ENCODE peak calls at places on chromosomes 12 and 14, in five cellular contexts. K is HepG2, M is GM12878, N is K562, Z is IMR-90. V is an unnamed sample.

GRCh38 chr12:25051171-25051570 is 102.3 kb upstream of the BCAT1 start:
- ATAC-seq in K (no peak), M (no peak), N (no peak), Z (no peak), V (no peak)

GRCh38 chr12:5088586-5089264 is 45.0 kb downstream of the KCNA5 start:
- ATAC-seq in K (no peak), M (no peak), N (no peak), Z (peak), V (no peak)

GRCh38 chr12:104057771-104058197 is 6.5 kb upstream of the HCFC2 start:
- ATAC-seq in K (peak), M (peak), N (peak), Z (peak), V (no peak)

GRCh38 chr12:30942936-30943335 is 16.4 kb downstream of the TSPAN11 start:
- ATAC-seq in K (no peak), M (no peak), N (no peak), Z (no peak), V (no peak)

GRCh38 chr14:104927432-104927816 is 2.7 kb downstream of the PLD4 start:
- ATAC-seq in K (no peak), M (no peak), N (peak), Z (no peak), V (no peak)

GRCh38 chr14:63438065-63438757 is 105.0 kb downstream of the PPP2R5E start:
- ATAC-seq in K (peak), M (peak), N (peak), Z (peak), V (peak)

GRCh38 chr12:102498471-102498870 is 18.1 kb upstream of the IGF1 start:
- ATAC-seq in K (no peak), M (peak), N (no peak), Z (no peak), V (no peak)

GRCh38 chr12:56338643-56339422 is at the start of gene IL23A:
- ATAC-seq in K (peak), M (peak), N (no peak), Z (peak), V (no peak)

GRCh38 chr14:79951572-79951971 is 259.7 kb downstream of the DIO2 start:
- ATAC-seq in K (no peak), M (no peak), N (no peak), Z (no peak), V (no peak)

GRCh38 chr14:50320279-50320678 is 8.2 kb downstream of the DMAC2L start:
- ATAC-seq in K (no peak), M (peak), N (no peak), Z (peak), V (peak)

DNA sequence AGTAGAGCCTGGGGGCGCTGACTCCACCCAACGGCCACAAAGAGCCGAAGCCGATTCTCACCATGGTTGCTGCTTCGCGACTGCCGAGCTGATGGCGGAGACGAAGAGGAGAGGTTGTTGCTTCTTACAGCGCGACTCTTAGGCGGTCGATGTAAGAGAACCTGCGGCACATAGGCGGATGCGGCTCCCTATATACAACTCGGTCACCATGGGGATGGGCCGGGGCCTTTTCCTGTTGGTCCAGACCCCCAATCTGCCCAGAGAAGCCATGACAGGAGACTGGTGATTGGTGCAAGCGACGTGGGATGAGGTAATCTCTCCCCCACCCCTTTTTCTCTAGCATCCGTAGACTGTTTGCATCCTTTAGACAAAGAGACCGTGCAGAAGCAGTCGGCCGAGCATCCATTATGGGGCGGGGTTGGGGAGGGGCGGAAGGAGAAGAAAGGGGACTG is at the start of gene TUBA1A:
- ATAC-seq in K (peak), M (peak), N (peak), Z (peak), V (peak)
- TF ChIP-seq POLR2A in K (no peak), M (peak), N (no peak), Z (peak), V (peak)

DNA sequence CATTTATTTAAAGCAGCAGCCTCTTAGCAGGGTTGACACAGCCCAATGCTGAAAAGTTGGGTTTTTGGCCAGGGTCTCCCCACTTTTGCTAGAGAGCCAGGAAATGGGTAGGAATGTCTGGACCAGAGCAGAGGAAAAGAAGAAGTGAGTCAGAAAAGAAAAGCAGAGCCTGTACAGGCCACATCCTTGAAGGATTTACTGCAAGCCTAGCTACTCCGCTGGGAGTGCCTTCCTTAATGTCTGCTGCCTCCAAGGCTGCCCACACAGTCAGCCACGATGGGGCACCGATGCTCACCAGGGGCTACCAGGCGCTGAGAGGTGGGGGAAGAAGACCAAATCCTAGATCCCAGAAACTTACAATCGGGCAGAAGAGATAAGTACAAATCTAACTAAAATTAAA is 139.2 kb downstream of the C12orf75 start:
- ATAC-seq in K (no peak), M (no peak), N (no peak), Z (no peak), V (no peak)
- H3K27ac ChIP-seq in K (no peak), M (no peak), N (no peak), Z (no peak), V (no peak)

DNA sequence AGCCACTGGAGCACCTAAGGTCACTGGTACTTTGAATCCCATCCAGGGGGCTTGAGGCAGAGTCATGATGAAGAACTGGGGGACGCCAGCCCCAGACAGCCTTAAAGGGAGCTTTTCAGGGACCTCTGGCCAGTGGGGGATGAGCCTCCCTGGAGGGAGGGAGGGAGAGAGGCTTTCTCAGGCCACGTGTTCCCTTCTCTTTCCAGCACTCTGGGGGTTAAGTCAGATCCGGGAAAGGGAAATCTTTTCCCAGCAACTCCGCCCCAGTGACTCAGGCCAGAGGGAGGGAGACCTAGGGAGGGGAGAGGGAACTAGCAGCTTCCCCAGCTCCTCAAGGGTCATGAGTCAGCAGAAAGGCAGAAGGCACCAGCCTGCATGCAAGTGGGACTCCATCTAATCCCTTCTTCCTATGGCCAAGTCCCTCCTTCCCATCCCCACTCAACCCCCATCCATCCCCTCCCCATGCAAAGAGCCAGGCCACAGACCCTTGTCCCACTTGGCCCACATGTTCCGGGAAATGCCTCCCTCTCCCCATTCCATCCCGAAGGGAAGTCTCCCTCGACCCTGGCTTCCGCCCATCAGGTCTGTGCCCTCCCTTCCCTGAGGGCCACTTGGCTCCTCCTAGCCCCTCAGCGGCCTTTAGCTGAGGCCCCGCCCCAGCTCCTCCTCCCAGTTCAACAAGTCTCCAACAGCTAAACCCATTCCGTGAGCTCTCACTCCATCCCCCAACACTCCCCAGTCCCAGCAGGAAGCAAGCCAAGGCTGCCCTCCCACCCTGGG is 5.6 kb downstream of the TNFRSF1A start:
- ATAC-seq in K (peak), M (peak), N (peak), Z (peak), V (peak)
- TF ChIP-seq POLR2A in K (peak), M (peak), N (peak), Z (no peak), V (peak)

GRCh38 chr12:89707623-89707991 is 1.0 kb downstream of the ATP2B1 start:
- ATAC-seq in K (peak), M (no peak), N (peak), Z (no peak), V (no peak)
- H3K27ac ChIP-seq in K (peak), M (peak), N (peak), Z (peak), V (peak)

GRCh38 chr14:75578099-75578785 is at the start of gene FLVCR2:
- ATAC-seq in K (peak), M (peak), N (peak), Z (peak), V (peak)

GRCh38 chr14:75577724-75578098 is 709 bp upstream of the FLVCR2 start:
- ATAC-seq in K (peak), M (peak), N (peak), Z (peak), V (peak)

GRCh38 chr14:75577090-75577489 is 1.3 kb upstream of the FLVCR2 start:
- ATAC-seq in K (no peak), M (peak), N (no peak), Z (no peak), V (no peak)

GRCh38 chr14:75579882-75580281 is 1.5 kb downstream of the FLVCR2 start:
- ATAC-seq in K (peak), M (no peak), N (no peak), Z (no peak), V (no peak)

GRCh38 chr14:75578786-75579781 is 664 bp downstream of the FLVCR2 start:
- ATAC-seq in K (peak), M (no peak), N (peak), Z (peak), V (peak)
- TF ChIP-seq POLR2A in K (no peak), M (no peak), N (no peak), Z (no peak), V (no peak)

GRCh38 chr14:60665178-60665555 is 15.9 kb upstream of the SIX1 start:
- ATAC-seq in K (peak), M (no peak), N (no peak), Z (peak), V (no peak)
- H3K27ac ChIP-seq in K (peak), M (no peak), N (no peak), Z (no peak), V (no peak)

DNA sequence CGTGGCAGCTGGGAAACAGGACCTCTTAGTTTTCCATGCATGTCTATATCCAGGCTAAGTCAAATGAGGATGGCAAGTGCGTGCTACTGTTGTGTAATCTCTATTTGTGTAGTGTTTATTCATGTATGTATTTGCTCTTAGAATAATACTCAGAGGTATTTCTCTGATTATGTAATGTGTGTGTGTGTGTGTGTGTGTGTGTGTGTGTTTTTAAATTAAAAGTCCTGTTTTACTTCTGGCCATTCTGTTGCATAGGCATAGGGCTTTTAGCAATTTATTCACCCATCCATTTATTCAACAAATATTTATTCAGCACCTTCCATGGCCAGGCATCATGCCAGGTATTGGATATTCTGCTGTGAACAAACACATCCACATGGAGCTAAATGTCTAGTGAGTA is 63.5 kb downstream of the PELI2 start:
- ATAC-seq in K (no peak), M (no peak), N (no peak), Z (peak), V (no peak)
- TF ChIP-seq POLR2A in K (no peak), M (no peak), N (no peak), Z (no peak), V (no peak)

DNA sequence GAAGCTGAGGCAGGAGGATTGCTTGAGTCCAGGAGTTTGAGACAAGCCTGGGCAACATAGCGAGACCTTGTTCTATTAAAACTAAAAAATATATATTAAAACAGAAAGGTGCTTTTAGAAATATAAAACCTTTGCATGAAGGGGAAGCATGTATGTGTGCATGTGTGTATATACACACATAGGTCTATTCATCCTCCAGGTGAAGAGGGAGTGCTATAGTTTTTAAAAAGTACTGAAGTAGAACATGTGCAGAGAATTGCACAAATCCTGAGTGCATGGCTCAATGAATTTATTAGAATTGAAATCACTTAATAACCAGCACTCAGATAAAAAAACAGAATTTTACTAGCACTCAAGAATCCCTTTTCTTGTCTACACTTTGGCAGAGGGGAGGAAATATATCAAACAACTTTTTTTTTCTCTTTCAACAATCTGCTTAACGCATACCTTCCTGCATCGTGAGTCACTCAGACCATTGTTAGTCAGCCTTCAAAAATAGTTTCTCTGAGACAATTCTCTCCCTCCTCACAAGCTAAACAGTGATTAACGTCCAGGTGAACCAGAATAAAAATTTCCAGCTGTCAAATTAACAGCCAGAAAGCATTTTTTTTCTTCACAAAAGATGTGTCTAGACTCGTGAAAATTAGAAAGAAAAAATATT is 17.7 kb upstream of the NEDD1 start:
- ATAC-seq in K (no peak), M (no peak), N (no peak), Z (peak), V (no peak)
- H3K27ac ChIP-seq in K (no peak), M (no peak), N (no peak), Z (no peak), V (no peak)

GRCh38 chr14:54451178-54451601 is 10.0 kb upstream of the CNIH1 start:
- ATAC-seq in K (peak), M (no peak), N (no peak), Z (no peak), V (no peak)
- TF ChIP-seq POLR2A in K (peak), M (no peak), N (no peak), Z (no peak), V (no peak)